ENCODE peak calls at places on chromosomes 1 and 21, in eight cellular contexts. C, Z, P, N, I, T, W and Y are unnamed samples.
A peak's percentile ranks its signal among the peaks of the same experiment; 100 is the strongest.

GRCh38 chr1:97092824-97093223 is 371.2 kb downstream of the PTBP2 start:
- DNase-seq in C (no peak), Z (no peak), P (no peak), N (no peak), I (no peak), T (no peak), W (no peak), Y (no peak)

GRCh38 chr21:42208801-42209490 is 10.0 kb upstream of the ABCG1 start:
- DNase-seq in C (no peak), Z (no peak), P (no peak), N (no peak), I (no peak), T (no peak), W (no peak), Y (no peak)

GRCh38 chr1:2801535-2802291 is at the start of gene TTC34:
- DNase-seq in C (peak; percentile 61), Z (no peak), P (peak; percentile 5), N (peak; percentile 30), I (peak; percentile 16), T (peak; percentile 28), W (peak; percentile 16), Y (peak; percentile 62)

GRCh38 chr1:228810855-228811654 is 75.8 kb downstream of the RHOU start:
- DNase-seq in C (no peak), Z (no peak), P (no peak), N (no peak), I (no peak), T (no peak), W (no peak), Y (no peak)

GRCh38 chr1:64744492-64745180 is at the start of gene RAVER2:
- DNase-seq in C (peak; percentile 87), Z (peak; percentile 73), P (peak; percentile 53), N (peak; percentile 27), I (peak; percentile 58), T (peak; percentile 83), W (peak; percentile 47), Y (peak; percentile 82)

GRCh38 chr1:180042994-180043622 is 88.5 kb downstream of the CEP350 start:
- DNase-seq in C (no peak), Z (peak; percentile 42), P (peak; percentile 80), N (no peak), I (no peak), T (no peak), W (no peak), Y (no peak)

GRCh38 chr1:174074757-174075156 is 52.6 kb upstream of the RC3H1 start:
- DNase-seq in C (no peak), Z (peak; percentile 39), P (peak; percentile 66), N (no peak), I (no peak), T (no peak), W (peak; percentile 43), Y (no peak)

GRCh38 chr1:106406114-106406513 is 650.4 kb upstream of the PRMT6 start:
- DNase-seq in C (no peak), Z (no peak), P (no peak), N (no peak), I (no peak), T (no peak), W (no peak), Y (no peak)

GRCh38 chr1:109927908-109928307 is 17.3 kb downstream of the CSF1 start:
- DNase-seq in C (peak; percentile 94), Z (peak; percentile 80), P (peak; percentile 92), N (no peak), I (no peak), T (peak; percentile 89), W (peak; percentile 56), Y (peak; percentile 86)

GRCh38 chr1:32753532-32754281 is 51.1 kb upstream of the SYNC start:
- DNase-seq in C (peak; percentile 80), Z (peak; percentile 54), P (peak; percentile 59), N (peak; percentile 60), I (peak; percentile 71), T (peak; percentile 77), W (peak; percentile 74), Y (peak; percentile 81)

GRCh38 chr1:112687785-112688496 is 13.5 kb downstream of the MOV10 start:
- DNase-seq in C (no peak), Z (no peak), P (no peak), N (no peak), I (no peak), T (no peak), W (no peak), Y (no peak)

GRCh38 chr1:3915551-3916121 is 15.6 kb upstream of the C1orf174 start:
- DNase-seq in C (no peak), Z (no peak), P (no peak), N (no peak), I (no peak), T (no peak), W (no peak), Y (no peak)

GRCh38 chr1:170692866-170693575 is 29.1 kb downstream of the PRRX1 start:
- DNase-seq in C (no peak), Z (peak; percentile 82), P (peak; percentile 88), N (no peak), I (no peak), T (no peak), W (peak; percentile 36), Y (no peak)

GRCh38 chr1:167499657-167500056 is 18.7 kb downstream of the CD247 start:
- DNase-seq in C (no peak), Z (no peak), P (no peak), N (no peak), I (peak; percentile 22), T (no peak), W (no peak), Y (no peak)

GRCh38 chr1:164440222-164440621 is 118.8 kb upstream of the PBX1 start:
- DNase-seq in C (peak; percentile 62), Z (peak; percentile 7), P (peak; percentile 66), N (no peak), I (no peak), T (peak; percentile 60), W (no peak), Y (no peak)

GRCh38 chr1:8371372-8371991 is 53.6 kb downstream of the SLC45A1 start:
- DNase-seq in C (no peak), Z (no peak), P (no peak), N (no peak), I (no peak), T (peak; percentile 20), W (no peak), Y (peak; percentile 62)

GRCh38 chr1:202155478-202156021 is 4.9 kb downstream of the PTPN7 start:
- DNase-seq in C (no peak), Z (no peak), P (no peak), N (no peak), I (no peak), T (no peak), W (peak; percentile 16), Y (peak; percentile 54)

GRCh38 chr1:233714631-233715217 is 100.8 kb downstream of the KCNK1 start:
- DNase-seq in C (no peak), Z (no peak), P (no peak), N (no peak), I (no peak), T (no peak), W (no peak), Y (no peak)

GRCh38 chr1:59393211-59394180 is 96.6 kb downstream of the FGGY start:
- DNase-seq in C (peak; percentile 95), Z (peak; percentile 98), P (peak; percentile 95), N (no peak), I (no peak), T (peak; percentile 85), W (peak; percentile 55), Y (peak; percentile 77)